ENCODE peak calls at places on chromosomes 3 and 15, in four cellular contexts. Z, H, K and B are unnamed samples.

GRCh38 chr15:41558400-41559238 is at the start of gene TYRO3:
- DNase-seq in Z (peak; percentile 66), H (peak; percentile 78), K (peak; percentile 82), B (no peak)

GRCh38 chr15:70474682-70475438 is 288.5 kb downstream of the UACA start:
- DNase-seq in Z (peak; percentile 63), H (no peak), K (no peak), B (no peak)

GRCh38 chr3:46626039-46626438 is 13.7 kb downstream of the FAM240A start:
- DNase-seq in Z (no peak), H (no peak), K (no peak), B (no peak)

GRCh38 chr3:123511084-123511483 is 62.2 kb upstream of the ADCY5 start:
- DNase-seq in Z (no peak), H (no peak), K (no peak), B (no peak)

GRCh38 chr15:46677491-46677890 is 1039.8 kb upstream of the SEMA6D start:
- DNase-seq in Z (no peak), H (no peak), K (no peak), B (peak; percentile 42)

GRCh38 chr3:159904455-159904854 is 84.2 kb upstream of the IL12A start:
- DNase-seq in Z (no peak), H (no peak), K (no peak), B (no peak)

GRCh38 chr15:84604804-84605203 is 4.0 kb downstream of the ZSCAN2 start:
- DNase-seq in Z (no peak), H (no peak), K (no peak), B (no peak)

GRCh38 chr3:58581328-58582091 is 4.3 kb upstream of the FAM107A start:
- DNase-seq in Z (no peak), H (no peak), K (no peak), B (no peak)

GRCh38 chr15:62125763-62126162 is 39.3 kb downstream of the C2CD4B start:
- DNase-seq in Z (no peak), H (no peak), K (no peak), B (no peak)

GRCh38 chr3:105786241-105786640 is 82.6 kb downstream of the CBLB start:
- DNase-seq in Z (no peak), H (no peak), K (no peak), B (no peak)

GRCh38 chr15:89332446-89332845 is 2.2 kb downstream of the POLG start:
- DNase-seq in Z (no peak), H (no peak), K (no peak), B (no peak)

GRCh38 chr15:44033894-44034293 is 161.2 kb downstream of the FRMD5 start:
- DNase-seq in Z (no peak), H (no peak), K (no peak), B (peak; percentile 74)

GRCh38 chr15:72285402-72285801 is 13.0 kb upstream of the PARP6 start:
- DNase-seq in Z (no peak), H (no peak), K (no peak), B (no peak)

GRCh38 chr3:183766745-183767606 is 58.4 kb downstream of the MAP6D1 start:
- DNase-seq in Z (peak; percentile 42), H (peak; percentile 79), K (peak; percentile 73), B (peak; percentile 19)

GRCh38 chr15:83657549-83657948 is 3.6 kb downstream of the ADAMTSL3 start:
- DNase-seq in Z (no peak), H (no peak), K (no peak), B (no peak)

GRCh38 chr3:189689625-189690024 is 58.4 kb downstream of the TP63 start:
- DNase-seq in Z (no peak), H (no peak), K (no peak), B (no peak)

GRCh38 chr3:189685854-189686253 is 54.7 kb downstream of the TP63 start:
- DNase-seq in Z (no peak), H (no peak), K (no peak), B (no peak)

GRCh38 chr3:189688296-189688695 is 57.1 kb downstream of the TP63 start:
- DNase-seq in Z (no peak), H (no peak), K (no peak), B (no peak)

GRCh38 chr3:189690237-189690636 is 59.0 kb downstream of the TP63 start:
- DNase-seq in Z (no peak), H (no peak), K (no peak), B (no peak)

DNA sequence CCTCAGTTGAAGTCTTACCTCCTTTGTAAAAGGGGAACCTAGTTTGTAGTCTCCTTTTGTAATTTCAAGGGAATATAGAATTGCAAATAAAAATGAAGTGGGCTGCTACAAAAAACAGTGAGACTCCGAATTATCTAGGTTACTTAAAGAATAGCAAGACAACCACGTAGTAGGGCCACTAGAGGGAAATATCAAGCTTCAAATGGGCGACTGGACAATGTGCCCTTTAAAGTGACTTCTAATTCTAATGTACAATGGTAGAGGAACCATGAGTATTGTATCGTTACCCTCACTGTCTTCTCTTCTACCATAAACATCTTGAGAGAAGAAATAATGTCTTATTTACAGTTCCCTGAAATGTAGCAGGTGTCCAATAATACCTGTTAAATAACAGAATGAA is 56.3 kb downstream of the TP63 start:
- DNase-seq in Z (no peak), H (no peak), K (no peak), B (no peak)
- TF ChIP-seq CTCF in Z (no peak), H (no peak), K (no peak), B (peak; percentile 17)

GRCh38 chr3:29382845-29383244 is 102.0 kb downstream of the RBMS3 start:
- DNase-seq in Z (no peak), H (no peak), K (no peak), B (no peak)
- TF ChIP-seq CTCF in Z (no peak), H (no peak), K (no peak), B (no peak)

GRCh38 chr3:134656211-134656800 is 5.5 kb upstream of the KY start:
- DNase-seq in Z (no peak), H (no peak), K (no peak), B (no peak)
- TF ChIP-seq CTCF in Z (no peak), H (no peak), K (no peak), B (no peak)

GRCh38 chr3:76369170-76369569 is 583.8 kb upstream of the ZNF717 start:
- DNase-seq in Z (no peak), H (no peak), K (no peak), B (peak; percentile 86)
- TF ChIP-seq CTCF in Z (peak; percentile 12), H (no peak), K (peak; percentile 18), B (peak; percentile 69)